ENCODE peak calls at places on chromosomes 4 and X, in ten cellular contexts. V, N, D, S, Y, G, E, J, O and A are unnamed samples.

GRCh38 chrX:154516655-154517100 is 646 bp upstream of the FAM3A start:
- DNase-seq in V (no peak), N (no peak), D (no peak), S (peak), Y (peak), G (peak), E (no peak), J (no peak), O (no peak), A (peak)

GRCh38 chr4:43607827-43608461 is 715.4 kb downstream of the GRXCR1 start:
- DNase-seq in V (no peak), N (no peak), D (no peak), S (no peak), Y (no peak), G (no peak), E (no peak), J (no peak), O (no peak), A (no peak)

GRCh38 chrX:47148946-47149345 is 3.9 kb downstream of the RBM10 start:
- DNase-seq in V (peak), N (no peak), D (no peak), S (no peak), Y (peak), G (no peak), E (peak), J (no peak), O (no peak), A (peak)

GRCh38 chr4:180101348-180102083 is 2141.7 kb upstream of the TENM3 start:
- DNase-seq in V (no peak), N (no peak), D (no peak), S (no peak), Y (no peak), G (no peak), E (no peak), J (peak), O (no peak), A (no peak)

GRCh38 chrX:150771116-150771515 is 77.9 kb downstream of the MTMR1 start:
- DNase-seq in V (no peak), N (no peak), D (no peak), S (no peak), Y (no peak), G (no peak), E (no peak), J (no peak), O (no peak), A (no peak)

GRCh38 chr4:99683913-99684312 is 26.3 kb upstream of the C4orf54 start:
- DNase-seq in V (no peak), N (no peak), D (no peak), S (no peak), Y (no peak), G (no peak), E (no peak), J (no peak), O (no peak), A (no peak)

GRCh38 chr4:104967034-104967401 is 179.7 kb upstream of the TET2 start:
- DNase-seq in V (no peak), N (no peak), D (no peak), S (no peak), Y (no peak), G (peak), E (peak), J (no peak), O (no peak), A (no peak)

GRCh38 chrX:139077303-139078131 is 366.0 kb upstream of the FGF13 start:
- DNase-seq in V (no peak), N (no peak), D (no peak), S (no peak), Y (peak), G (no peak), E (peak), J (no peak), O (no peak), A (peak)

GRCh38 chrX:71543316-71543715 is 10.4 kb downstream of the OGT start:
- DNase-seq in V (no peak), N (no peak), D (no peak), S (peak), Y (peak), G (no peak), E (peak), J (no peak), O (no peak), A (peak)

GRCh38 chr4:174650711-174651355 is 128.5 kb upstream of the HPGD start:
- DNase-seq in V (no peak), N (no peak), D (no peak), S (no peak), Y (no peak), G (no peak), E (no peak), J (no peak), O (no peak), A (no peak)

GRCh38 chr4:184103755-184104367 is 113.8 kb downstream of the ENPP6 start:
- DNase-seq in V (no peak), N (peak), D (no peak), S (no peak), Y (no peak), G (no peak), E (no peak), J (no peak), O (no peak), A (no peak)

GRCh38 chr4:109631709-109632108 is 71.5 kb downstream of the CASP6 start:
- DNase-seq in V (no peak), N (no peak), D (no peak), S (peak), Y (peak), G (no peak), E (peak), J (no peak), O (no peak), A (no peak)

GRCh38 chr4:814312-814850 is 11.5 kb downstream of the CPLX1 start:
- DNase-seq in V (no peak), N (no peak), D (no peak), S (no peak), Y (no peak), G (no peak), E (no peak), J (peak), O (no peak), A (no peak)

GRCh38 chr4:1752284-1753041 is 31.1 kb downstream of the TACC3 start:
- DNase-seq in V (no peak), N (no peak), D (no peak), S (peak), Y (peak), G (no peak), E (no peak), J (peak), O (no peak), A (peak)

GRCh38 chr4:47839259-47839658 is 1.4 kb upstream of the CORIN start:
- DNase-seq in V (no peak), N (no peak), D (no peak), S (peak), Y (peak), G (no peak), E (no peak), J (no peak), O (no peak), A (peak)

GRCh38 chrX:23811135-23811781 is 28.3 kb downstream of the SAT1 start:
- DNase-seq in V (no peak), N (no peak), D (no peak), S (peak), Y (no peak), G (peak), E (no peak), J (peak), O (no peak), A (peak)

GRCh38 chrX:41033299-41033698 is 51.9 kb upstream of the USP9X start:
- DNase-seq in V (no peak), N (no peak), D (no peak), S (peak), Y (no peak), G (no peak), E (peak), J (no peak), O (no peak), A (peak)

GRCh38 chrX:41027388-41027787 is 57.9 kb upstream of the USP9X start:
- DNase-seq in V (no peak), N (no peak), D (no peak), S (peak), Y (peak), G (peak), E (peak), J (no peak), O (no peak), A (peak)

GRCh38 chrX:41029332-41029731 is 55.9 kb upstream of the USP9X start:
- DNase-seq in V (no peak), N (no peak), D (no peak), S (peak), Y (no peak), G (no peak), E (peak), J (no peak), O (no peak), A (no peak)

GRCh38 chrX:41035582-41035981 is 49.7 kb upstream of the USP9X start:
- DNase-seq in V (no peak), N (no peak), D (no peak), S (no peak), Y (no peak), G (no peak), E (no peak), J (no peak), O (no peak), A (no peak)

DNA sequence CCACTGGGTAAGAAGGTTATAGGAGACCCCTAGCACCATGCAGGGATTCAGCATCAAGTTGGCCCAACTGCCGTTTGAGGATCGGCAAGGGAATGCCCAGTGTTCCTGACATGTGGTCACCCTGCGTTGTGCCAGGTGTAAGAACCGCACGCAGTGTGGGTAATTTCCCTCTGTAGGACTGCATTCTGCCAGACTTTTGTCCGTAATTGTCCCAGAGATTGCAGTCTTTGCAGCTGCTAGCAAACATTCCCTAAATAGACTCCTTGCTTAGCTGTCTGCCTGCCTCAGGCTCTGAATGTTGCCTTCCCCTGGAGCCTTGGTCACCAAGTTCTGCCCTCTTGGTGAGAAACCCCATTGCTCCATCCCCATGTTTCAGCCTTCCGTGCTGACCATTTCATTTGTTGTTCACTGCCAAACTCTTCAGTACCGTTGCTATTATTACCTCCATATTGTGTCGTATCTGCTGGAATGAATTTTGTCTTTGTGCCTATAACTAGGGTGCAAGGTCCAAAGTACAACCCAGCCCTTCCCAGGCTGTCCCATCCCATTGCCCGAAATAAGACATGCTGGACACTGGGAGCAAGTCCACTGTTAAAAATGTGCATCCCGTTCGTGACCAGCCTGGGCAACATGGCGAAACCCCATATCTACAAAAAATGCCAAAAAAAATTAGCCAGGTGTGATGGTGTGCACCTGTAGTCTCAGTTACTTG is 53.8 kb upstream of the USP9X start:
- DNase-seq in V (no peak), N (no peak), D (no peak), S (no peak), Y (no peak), G (no peak), E (no peak), J (no peak), O (no peak), A (no peak)
- H3K4me3 ChIP-seq in V (no peak), N (no peak), D (no peak), S (no peak), Y (no peak), G (no peak), E (no peak), J (no peak), O (no peak), A (no peak)

GRCh38 chr4:52016985-52017384 is 3.2 kb downstream of the LRRC66 start:
- DNase-seq in V (no peak), N (no peak), D (no peak), S (no peak), Y (no peak), G (no peak), E (no peak), J (no peak), O (no peak), A (no peak)

GRCh38 chr4:52015366-52015765 is 4.8 kb downstream of the LRRC66 start:
- DNase-seq in V (no peak), N (peak), D (no peak), S (peak), Y (peak), G (no peak), E (peak), J (no peak), O (no peak), A (no peak)

GRCh38 chr4:52014903-52015302 is 5.3 kb downstream of the LRRC66 start:
- DNase-seq in V (no peak), N (no peak), D (no peak), S (no peak), Y (peak), G (no peak), E (no peak), J (no peak), O (no peak), A (no peak)

GRCh38 chr4:52017809-52018208 is 2.4 kb downstream of the LRRC66 start:
- DNase-seq in V (no peak), N (no peak), D (no peak), S (no peak), Y (no peak), G (no peak), E (no peak), J (no peak), O (no peak), A (no peak)

GRCh38 chr4:52019941-52020657 is at the start of gene LRRC66:
- DNase-seq in V (peak), N (peak), D (no peak), S (no peak), Y (no peak), G (no peak), E (peak), J (no peak), O (no peak), A (peak)
- H3K4me3 ChIP-seq in V (peak), N (no peak), D (no peak), S (no peak), Y (no peak), G (no peak), E (peak), J (no peak), O (no peak), A (no peak)

GRCh38 chrX:48927125-48927524 is 8.3 kb upstream of the PIM2 start:
- DNase-seq in V (no peak), N (no peak), D (no peak), S (no peak), Y (no peak), G (no peak), E (no peak), J (no peak), O (no peak), A (no peak)
- H3K4me3 ChIP-seq in V (no peak), N (no peak), D (no peak), S (no peak), Y (no peak), G (no peak), E (no peak), J (no peak), O (no peak), A (no peak)

GRCh38 chrX:37353646-37354045 is 4.5 kb downstream of the PRRG1 start:
- DNase-seq in V (no peak), N (no peak), D (no peak), S (no peak), Y (no peak), G (no peak), E (peak), J (no peak), O (no peak), A (no peak)

GRCh38 chrX:37347420-37347819 is 1.7 kb upstream of the PRRG1 start:
- DNase-seq in V (no peak), N (no peak), D (no peak), S (peak), Y (peak), G (no peak), E (no peak), J (no peak), O (no peak), A (peak)

GRCh38 chrX:37349131-37350033 is at the start of gene PRRG1:
- DNase-seq in V (peak), N (peak), D (peak), S (peak), Y (peak), G (peak), E (peak), J (peak), O (peak), A (peak)

GRCh38 chrX:37350034-37350365 is 836 bp downstream of the PRRG1 start:
- DNase-seq in V (no peak), N (no peak), D (no peak), S (no peak), Y (no peak), G (no peak), E (peak), J (no peak), O (no peak), A (peak)

DNA sequence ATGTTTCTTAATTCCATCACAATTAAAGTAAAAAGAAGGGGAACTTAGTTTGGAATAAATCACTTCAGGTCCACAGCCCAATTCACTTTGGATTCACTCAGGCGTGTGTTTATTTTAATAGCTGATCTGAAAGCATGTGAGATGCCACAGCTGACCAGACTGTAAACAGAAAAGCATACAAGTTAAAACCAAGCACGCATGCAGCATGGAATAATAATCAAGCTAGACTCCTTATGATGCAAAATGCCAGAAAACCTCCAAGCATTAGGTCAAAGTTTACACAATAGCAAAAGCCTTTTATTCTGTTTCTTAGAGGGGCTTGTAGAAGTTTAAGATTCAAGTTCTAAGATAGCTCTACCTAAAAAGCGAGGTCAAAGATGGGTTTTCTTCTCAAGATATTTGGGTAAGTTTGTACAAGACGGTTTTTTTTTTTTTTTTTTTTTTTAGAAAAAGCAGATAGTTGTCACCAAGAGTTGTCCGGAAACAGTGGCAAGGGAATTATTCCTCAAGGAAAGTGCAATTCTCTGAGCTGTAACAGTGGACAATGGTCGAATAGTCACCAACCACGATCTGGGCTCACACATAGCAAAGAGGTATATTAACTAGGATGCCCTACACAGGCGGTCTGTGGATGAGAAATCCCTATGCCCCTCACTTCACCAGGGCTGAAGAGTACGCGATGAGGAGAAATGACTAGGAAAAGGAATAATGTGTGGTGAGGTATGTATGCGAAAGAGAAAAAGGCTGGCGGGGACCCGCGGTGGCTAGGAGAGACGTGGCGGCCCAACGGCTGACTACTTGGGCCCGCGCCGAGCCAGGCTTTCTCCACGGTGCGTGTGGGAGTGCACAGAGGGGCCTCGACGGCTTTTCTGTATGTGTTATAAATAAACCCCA is 680 bp upstream of the PRRG1 start:
- DNase-seq in V (no peak), N (no peak), D (no peak), S (peak), Y (peak), G (no peak), E (peak), J (no peak), O (peak), A (peak)
- H3K4me3 ChIP-seq in V (peak), N (peak), D (peak), S (peak), Y (peak), G (peak), E (peak), J (peak), O (peak), A (peak)

GRCh38 chr4:91087743-91088142 is 960.5 kb downstream of the CCSER1 start:
- DNase-seq in V (no peak), N (no peak), D (no peak), S (peak), Y (no peak), G (no peak), E (no peak), J (no peak), O (no peak), A (no peak)

GRCh38 chr4:91089194-91089593 is 962.0 kb downstream of the CCSER1 start:
- DNase-seq in V (no peak), N (no peak), D (no peak), S (no peak), Y (no peak), G (no peak), E (no peak), J (no peak), O (no peak), A (no peak)

DNA sequence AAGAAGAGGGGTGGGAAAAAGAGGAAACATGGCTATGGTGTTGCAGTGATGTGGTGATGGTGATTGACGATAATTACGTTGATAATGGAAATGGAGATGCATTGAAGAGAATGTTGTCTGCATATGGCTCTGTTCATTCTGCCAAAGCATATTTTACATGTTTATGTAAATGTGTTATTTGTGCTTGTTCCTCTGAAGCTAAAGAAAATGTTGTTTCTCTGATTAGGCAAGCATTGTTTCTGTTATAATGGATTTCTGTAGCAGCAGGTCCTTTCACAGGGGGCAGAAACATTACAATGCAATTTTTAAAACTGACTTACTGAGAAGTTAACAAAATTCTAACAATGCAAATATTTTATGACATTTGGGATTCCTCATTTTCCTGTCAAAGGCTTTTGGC is 958.8 kb downstream of the CCSER1 start:
- DNase-seq in V (no peak), N (no peak), D (no peak), S (no peak), Y (no peak), G (no peak), E (no peak), J (no peak), O (no peak), A (no peak)
- H3K4me3 ChIP-seq in V (no peak), N (no peak), D (no peak), S (no peak), Y (no peak), G (no peak), E (no peak), J (no peak), O (no peak), A (no peak)

DNA sequence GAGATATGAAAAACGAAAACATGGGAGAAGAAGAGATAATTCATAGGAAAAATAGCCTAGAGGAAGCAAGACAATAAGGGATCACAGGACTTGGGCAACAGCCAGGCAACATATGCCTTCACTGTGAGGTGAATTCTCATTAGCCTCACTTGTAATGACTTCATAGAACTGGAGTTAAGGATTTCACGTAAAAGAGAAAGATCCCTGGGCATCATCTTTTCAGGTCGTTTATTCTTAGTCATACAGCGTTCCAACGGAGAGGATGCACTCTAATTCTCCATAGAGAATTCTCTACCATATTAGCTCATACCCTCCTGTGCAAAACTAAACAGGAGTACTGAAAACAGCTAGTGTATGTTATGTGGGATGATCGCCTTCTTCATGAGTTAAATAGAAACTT is 1.4 kb downstream of the PRKG2 start:
- DNase-seq in V (no peak), N (no peak), D (no peak), S (peak), Y (no peak), G (no peak), E (no peak), J (no peak), O (no peak), A (peak)
- H3K4me3 ChIP-seq in V (peak), N (no peak), D (no peak), S (peak), Y (no peak), G (no peak), E (no peak), J (peak), O (no peak), A (peak)